ENCODE peak calls at places on chromosomes 2 and 18, in four cellular contexts. One of them, this sample, is unnamed.

GRCh38 chr2:200477667-200478121 is 32.2 kb downstream of the KCTD18 start:
- DNase-seq in activated T-cell treated with anti-CD3 and anti-CD28 coated beads, Interleukin-2, amount 50 U/mL, for 72 hours: no peak
- DNase-seq in pons: peak
- DNase-seq in Right ventricle myocardium superior: peak
- DNase-seq in this sample: no peak

GRCh38 chr18:8959551-8960135 is 142.9 kb upstream of the NDUFV2 start:
- DNase-seq in pons: no peak
- DNase-seq in activated T-cell treated with anti-CD3 and anti-CD28 coated beads, Interleukin-2, amount 50 U/mL, for 72 hours: no peak
- DNase-seq in Right ventricle myocardium superior: no peak
- DNase-seq in this sample: peak

GRCh38 chr18:13513015-13513414 is 213.3 kb downstream of the FAM210A start:
- DNase-seq in pons: no peak
- DNase-seq in activated T-cell treated with anti-CD3 and anti-CD28 coated beads, Interleukin-2, amount 50 U/mL, for 72 hours: peak
- DNase-seq in Right ventricle myocardium superior: no peak
- DNase-seq in this sample: no peak

GRCh38 chr18:37691162-37691561 is 125.6 kb upstream of the CELF4 start:
- DNase-seq in pons: no peak
- DNase-seq in activated T-cell treated with anti-CD3 and anti-CD28 coated beads, Interleukin-2, amount 50 U/mL, for 72 hours: no peak
- DNase-seq in Right ventricle myocardium superior: no peak
- DNase-seq in this sample: no peak

GRCh38 chr2:160474891-160475795 is 18.5 kb downstream of the RBMS1 start:
- DNase-seq in pons: no peak
- DNase-seq in Right ventricle myocardium superior: no peak
- DNase-seq in activated T-cell treated with anti-CD3 and anti-CD28 coated beads, Interleukin-2, amount 50 U/mL, for 72 hours: no peak
- DNase-seq in this sample: no peak

GRCh38 chr2:3198119-3198518 is 179.5 kb downstream of the EIPR1 start:
- DNase-seq in pons: peak
- DNase-seq in activated T-cell treated with anti-CD3 and anti-CD28 coated beads, Interleukin-2, amount 50 U/mL, for 72 hours: peak
- DNase-seq in Right ventricle myocardium superior: no peak
- DNase-seq in this sample: no peak

GRCh38 chr2:234091432-234091879 is 41.0 kb downstream of the SPP2 start:
- DNase-seq in activated T-cell treated with anti-CD3 and anti-CD28 coated beads, Interleukin-2, amount 50 U/mL, for 72 hours: no peak
- DNase-seq in Right ventricle myocardium superior: no peak
- DNase-seq in pons: peak
- DNase-seq in this sample: no peak

GRCh38 chr2:53768233-53768542 is 584 bp downstream of the CHAC2 start:
- DNase-seq in Right ventricle myocardium superior: peak
- DNase-seq in activated T-cell treated with anti-CD3 and anti-CD28 coated beads, Interleukin-2, amount 50 U/mL, for 72 hours: no peak
- DNase-seq in pons: peak
- DNase-seq in this sample: no peak

GRCh38 chr2:229176136-229176535 is 95.0 kb downstream of the PID1 start:
- DNase-seq in pons: no peak
- DNase-seq in activated T-cell treated with anti-CD3 and anti-CD28 coated beads, Interleukin-2, amount 50 U/mL, for 72 hours: no peak
- DNase-seq in Right ventricle myocardium superior: no peak
- DNase-seq in this sample: no peak

GRCh38 chr2:59366288-59366687 is 1125.2 kb upstream of the FANCL start:
- DNase-seq in pons: no peak
- DNase-seq in activated T-cell treated with anti-CD3 and anti-CD28 coated beads, Interleukin-2, amount 50 U/mL, for 72 hours: no peak
- DNase-seq in Right ventricle myocardium superior: no peak
- DNase-seq in this sample: no peak

GRCh38 chr2:164599954-164600589 is 21.2 kb downstream of the GRB14 start:
- DNase-seq in activated T-cell treated with anti-CD3 and anti-CD28 coated beads, Interleukin-2, amount 50 U/mL, for 72 hours: peak
- DNase-seq in pons: peak
- DNase-seq in Right ventricle myocardium superior: no peak
- DNase-seq in this sample: peak

GRCh38 chr2:109325570-109325969 is 196.6 kb downstream of the SH3RF3 start:
- DNase-seq in Right ventricle myocardium superior: no peak
- DNase-seq in activated T-cell treated with anti-CD3 and anti-CD28 coated beads, Interleukin-2, amount 50 U/mL, for 72 hours: no peak
- DNase-seq in pons: no peak
- DNase-seq in this sample: no peak

GRCh38 chr2:162521871-162522655 is 178.1 kb downstream of the GCA start:
- DNase-seq in pons: no peak
- DNase-seq in Right ventricle myocardium superior: no peak
- DNase-seq in activated T-cell treated with anti-CD3 and anti-CD28 coated beads, Interleukin-2, amount 50 U/mL, for 72 hours: no peak
- DNase-seq in this sample: peak

GRCh38 chr18:13137041-13137938 is 81.3 kb upstream of the LDLRAD4 start:
- DNase-seq in pons: no peak
- DNase-seq in Right ventricle myocardium superior: peak
- DNase-seq in activated T-cell treated with anti-CD3 and anti-CD28 coated beads, Interleukin-2, amount 50 U/mL, for 72 hours: peak
- DNase-seq in this sample: no peak

GRCh38 chr2:109171444-109172334 is 42.7 kb downstream of the SH3RF3 start:
- DNase-seq in activated T-cell treated with anti-CD3 and anti-CD28 coated beads, Interleukin-2, amount 50 U/mL, for 72 hours: no peak
- DNase-seq in Right ventricle myocardium superior: peak
- DNase-seq in pons: no peak
- DNase-seq in this sample: no peak

GRCh38 chr18:63511285-63511684 is 30.9 kb upstream of the SERPINB12 start:
- DNase-seq in pons: peak
- DNase-seq in activated T-cell treated with anti-CD3 and anti-CD28 coated beads, Interleukin-2, amount 50 U/mL, for 72 hours: no peak
- DNase-seq in Right ventricle myocardium superior: no peak
- DNase-seq in this sample: peak

GRCh38 chr2:233411162-233411561 is 56.9 kb downstream of the DGKD start:
- DNase-seq in activated T-cell treated with anti-CD3 and anti-CD28 coated beads, Interleukin-2, amount 50 U/mL, for 72 hours: no peak
- DNase-seq in pons: no peak
- DNase-seq in Right ventricle myocardium superior: no peak
- DNase-seq in this sample: no peak

This sample was measured in G401.